ENCODE peak calls at places on chromosomes 3 and 15, in nine cellular contexts. One of them, this sample, is unnamed.
A peak's percentile ranks its signal among the peaks of the same experiment; 100 is the strongest.

GRCh38 chr3:169923189-169923588 is 11.8 kb downstream of the SAMD7 start:
- DNase-seq in lung: peak; percentile 39
- DNase-seq in tibial nerve: peak; percentile 20
- DNase-seq in endothelial cell of umbilical vein: no peak
- DNase-seq in tibial artery: no peak
- DNase-seq in mammary epithelial cell: no peak
- DNase-seq in breast epithelium: no peak
- DNase-seq in esophagus muscularis mucosa: no peak
- DNase-seq in cardiac muscle cell: peak; percentile 80
- DNase-seq in this sample: peak; percentile 77

GRCh38 chr3:10373686-10374261 is 52.9 kb upstream of the SEC13 start:
- DNase-seq in lung: no peak
- DNase-seq in tibial nerve: no peak
- DNase-seq in endothelial cell of umbilical vein: no peak
- DNase-seq in tibial artery: no peak
- DNase-seq in mammary epithelial cell: peak; percentile 20
- DNase-seq in breast epithelium: no peak
- DNase-seq in esophagus muscularis mucosa: no peak
- DNase-seq in cardiac muscle cell: peak; percentile 52
- DNase-seq in this sample: no peak

GRCh38 chr3:34388836-34389235 is 590.4 kb downstream of the PDCD6IP start:
- DNase-seq in lung: no peak
- DNase-seq in tibial nerve: no peak
- DNase-seq in endothelial cell of umbilical vein: no peak
- DNase-seq in tibial artery: no peak
- DNase-seq in mammary epithelial cell: no peak
- DNase-seq in breast epithelium: no peak
- DNase-seq in esophagus muscularis mucosa: no peak
- DNase-seq in cardiac muscle cell: no peak
- DNase-seq in this sample: no peak

GRCh38 chr3:157999246-157999645 is 107.0 kb downstream of the SHOX2 start:
- DNase-seq in lung: no peak
- DNase-seq in tibial nerve: no peak
- DNase-seq in endothelial cell of umbilical vein: no peak
- DNase-seq in tibial artery: no peak
- DNase-seq in mammary epithelial cell: no peak
- DNase-seq in breast epithelium: no peak
- DNase-seq in esophagus muscularis mucosa: no peak
- DNase-seq in cardiac muscle cell: no peak
- DNase-seq in this sample: no peak

GRCh38 chr3:42552830-42553229 is 28.9 kb downstream of the SEC22C start:
- DNase-seq in lung: no peak
- DNase-seq in tibial nerve: no peak
- DNase-seq in endothelial cell of umbilical vein: no peak
- DNase-seq in tibial artery: no peak
- DNase-seq in mammary epithelial cell: no peak
- DNase-seq in breast epithelium: no peak
- DNase-seq in esophagus muscularis mucosa: no peak
- DNase-seq in cardiac muscle cell: no peak
- DNase-seq in this sample: no peak

GRCh38 chr3:152100491-152101086 is 168.1 kb upstream of the MBNL1 start:
- DNase-seq in lung: no peak
- DNase-seq in tibial nerve: no peak
- DNase-seq in endothelial cell of umbilical vein: no peak
- DNase-seq in tibial artery: no peak
- DNase-seq in mammary epithelial cell: no peak
- DNase-seq in breast epithelium: no peak
- DNase-seq in esophagus muscularis mucosa: no peak
- DNase-seq in cardiac muscle cell: peak; percentile 26
- DNase-seq in this sample: no peak

GRCh38 chr3:42117175-42118008 is 26.2 kb downstream of the TRAK1 start:
- DNase-seq in lung: peak; percentile 59
- DNase-seq in tibial nerve: no peak
- DNase-seq in endothelial cell of umbilical vein: peak; percentile 56
- DNase-seq in tibial artery: peak; percentile 79
- DNase-seq in mammary epithelial cell: peak; percentile 76
- DNase-seq in breast epithelium: peak; percentile 55
- DNase-seq in esophagus muscularis mucosa: no peak
- DNase-seq in cardiac muscle cell: peak; percentile 80
- DNase-seq in this sample: no peak

GRCh38 chr3:151305778-151306157 is 10.9 kb downstream of the GPR87 start:
- DNase-seq in lung: no peak
- DNase-seq in tibial nerve: no peak
- DNase-seq in endothelial cell of umbilical vein: no peak
- DNase-seq in tibial artery: no peak
- DNase-seq in mammary epithelial cell: no peak
- DNase-seq in breast epithelium: no peak
- DNase-seq in esophagus muscularis mucosa: peak; percentile 50
- DNase-seq in cardiac muscle cell: no peak
- DNase-seq in this sample: no peak

GRCh38 chr15:41955807-41956525 is 16.4 kb downstream of the EHD4 start:
- DNase-seq in lung: no peak
- DNase-seq in tibial nerve: no peak
- DNase-seq in endothelial cell of umbilical vein: no peak
- DNase-seq in tibial artery: no peak
- DNase-seq in mammary epithelial cell: no peak
- DNase-seq in breast epithelium: no peak
- DNase-seq in esophagus muscularis mucosa: peak; percentile 90
- DNase-seq in cardiac muscle cell: no peak
- DNase-seq in this sample: no peak

GRCh38 chr3:72657666-72658065 is 190.6 kb downstream of the SHQ1 start:
- DNase-seq in lung: no peak
- DNase-seq in tibial nerve: no peak
- DNase-seq in endothelial cell of umbilical vein: no peak
- DNase-seq in tibial artery: no peak
- DNase-seq in mammary epithelial cell: peak; percentile 84
- DNase-seq in breast epithelium: no peak
- DNase-seq in esophagus muscularis mucosa: no peak
- DNase-seq in cardiac muscle cell: no peak
- DNase-seq in this sample: no peak

GRCh38 chr3:126656376-126657134 is 1.6 kb upstream of the TXNRD3 start:
- DNase-seq in lung: no peak
- DNase-seq in tibial nerve: no peak
- DNase-seq in endothelial cell of umbilical vein: no peak
- DNase-seq in tibial artery: no peak
- DNase-seq in mammary epithelial cell: no peak
- DNase-seq in breast epithelium: no peak
- DNase-seq in esophagus muscularis mucosa: peak; percentile 55
- DNase-seq in cardiac muscle cell: no peak
- DNase-seq in this sample: no peak

GRCh38 chr3:30649572-30650310 is 43.3 kb downstream of the TGFBR2 start:
- DNase-seq in lung: no peak
- DNase-seq in tibial nerve: no peak
- DNase-seq in endothelial cell of umbilical vein: no peak
- DNase-seq in tibial artery: no peak
- DNase-seq in mammary epithelial cell: no peak
- DNase-seq in breast epithelium: no peak
- DNase-seq in esophagus muscularis mucosa: no peak
- DNase-seq in cardiac muscle cell: peak; percentile 65
- DNase-seq in this sample: no peak

GRCh38 chr15:75661041-75661778 is 13.5 kb downstream of the SNX33 start:
- DNase-seq in lung: peak; percentile 90
- DNase-seq in tibial nerve: peak; percentile 79
- DNase-seq in endothelial cell of umbilical vein: peak; percentile 64
- DNase-seq in tibial artery: peak; percentile 97
- DNase-seq in mammary epithelial cell: peak; percentile 93
- DNase-seq in breast epithelium: peak; percentile 89
- DNase-seq in esophagus muscularis mucosa: peak; percentile 96
- DNase-seq in cardiac muscle cell: peak; percentile 97
- DNase-seq in this sample: peak; percentile 96

GRCh38 chr15:75662823-75663519 is 15.3 kb downstream of the SNX33 start:
- DNase-seq in lung: no peak
- DNase-seq in tibial nerve: no peak
- DNase-seq in endothelial cell of umbilical vein: no peak
- DNase-seq in tibial artery: no peak
- DNase-seq in mammary epithelial cell: no peak
- DNase-seq in breast epithelium: no peak
- DNase-seq in esophagus muscularis mucosa: no peak
- DNase-seq in cardiac muscle cell: no peak
- DNase-seq in this sample: no peak

GRCh38 chr15:75666823-75667501 is 19.2 kb downstream of the SNX33 start:
- DNase-seq in lung: peak; percentile 74
- DNase-seq in tibial nerve: no peak
- DNase-seq in endothelial cell of umbilical vein: peak; percentile 85
- DNase-seq in tibial artery: peak; percentile 96
- DNase-seq in mammary epithelial cell: peak; percentile 99
- DNase-seq in breast epithelium: peak; percentile 60
- DNase-seq in esophagus muscularis mucosa: no peak
- DNase-seq in cardiac muscle cell: peak; percentile 97
- DNase-seq in this sample: peak; percentile 74

GRCh38 chr15:75661779-75662140 is 14.0 kb downstream of the SNX33 start:
- DNase-seq in lung: no peak
- DNase-seq in tibial nerve: no peak
- DNase-seq in endothelial cell of umbilical vein: no peak
- DNase-seq in tibial artery: no peak
- DNase-seq in mammary epithelial cell: no peak
- DNase-seq in breast epithelium: no peak
- DNase-seq in esophagus muscularis mucosa: no peak
- DNase-seq in cardiac muscle cell: no peak
- DNase-seq in this sample: no peak

DNA sequence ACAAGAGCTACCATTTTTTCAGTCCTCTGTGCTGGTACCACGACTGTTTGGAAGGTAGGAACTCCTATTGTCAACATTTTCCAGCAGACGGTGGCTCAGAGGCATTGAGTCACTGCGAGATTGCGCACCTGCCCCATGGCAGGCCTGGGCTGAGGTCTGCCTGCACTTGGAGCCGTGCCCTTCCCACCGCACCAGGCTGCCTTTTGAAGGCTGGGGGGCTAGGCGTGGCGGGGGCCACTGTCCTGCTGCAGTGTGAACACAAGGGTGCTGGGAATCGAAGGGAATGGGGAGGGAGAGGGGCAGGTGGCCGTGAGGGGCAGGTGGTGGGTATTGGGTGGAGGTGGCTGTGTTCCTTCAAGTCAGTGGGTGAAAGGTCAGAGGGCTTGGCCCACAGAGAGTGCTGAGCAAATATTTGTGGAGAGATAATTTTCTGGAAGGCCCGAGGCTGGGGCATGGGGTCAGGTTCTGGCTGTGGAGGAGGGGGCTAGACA is 16.3 kb downstream of the SNX33 start:
- DNase-seq in lung: no peak
- DNase-seq in tibial nerve: no peak
- DNase-seq in endothelial cell of umbilical vein: no peak
- DNase-seq in tibial artery: no peak
- DNase-seq in mammary epithelial cell: no peak
- DNase-seq in breast epithelium: no peak
- DNase-seq in esophagus muscularis mucosa: no peak
- DNase-seq in cardiac muscle cell: no peak
- DNase-seq in this sample: no peak
- H3K27ac ChIP-seq in lung: no peak overlapping the region
- H3K27ac ChIP-seq in tibial nerve: peak overlapping the region; percentile 97
- H3K27ac ChIP-seq in endothelial cell of umbilical vein: no peak overlapping the region
- H3K27ac ChIP-seq in tibial artery: peak overlapping the region; percentile 92
- H3K27ac ChIP-seq in mammary epithelial cell: no peak overlapping the region
- H3K27ac ChIP-seq in breast epithelium: peak overlapping the region; percentile 95
- H3K27ac ChIP-seq in esophagus muscularis mucosa: no peak overlapping the region
- H3K27ac ChIP-seq in cardiac muscle cell: no peak overlapping the region
- H3K27ac ChIP-seq in this sample: no peak overlapping the region

GRCh38 chr15:52649686-52650085 is 29.5 kb downstream of the ATOSA start:
- DNase-seq in lung: no peak
- DNase-seq in tibial nerve: no peak
- DNase-seq in endothelial cell of umbilical vein: peak; percentile 64
- DNase-seq in tibial artery: no peak
- DNase-seq in mammary epithelial cell: no peak
- DNase-seq in breast epithelium: no peak
- DNase-seq in esophagus muscularis mucosa: no peak
- DNase-seq in cardiac muscle cell: peak; percentile 24
- DNase-seq in this sample: no peak
- H3K4me1 ChIP-seq in lung: peaks cover 2% of the 10 kb centered on the region
- H3K4me1 ChIP-seq in tibial nerve: peaks cover 18% of the 10 kb centered on the region
- H3K4me1 ChIP-seq in endothelial cell of umbilical vein: peaks cover 29% of the 10 kb centered on the region
- H3K4me1 ChIP-seq in tibial artery: peaks cover 46% of the 10 kb centered on the region
- H3K4me1 ChIP-seq in mammary epithelial cell: peaks cover 28% of the 10 kb centered on the region
- H3K4me1 ChIP-seq in breast epithelium: peaks cover 10% of the 10 kb centered on the region
- H3K4me1 ChIP-seq in esophagus muscularis mucosa: peaks cover 42% of the 10 kb centered on the region
- H3K4me1 ChIP-seq in cardiac muscle cell: peaks cover 23% of the 10 kb centered on the region
- H3K4me1 ChIP-seq in this sample: peaks cover 9% of the 10 kb centered on the region

DNA sequence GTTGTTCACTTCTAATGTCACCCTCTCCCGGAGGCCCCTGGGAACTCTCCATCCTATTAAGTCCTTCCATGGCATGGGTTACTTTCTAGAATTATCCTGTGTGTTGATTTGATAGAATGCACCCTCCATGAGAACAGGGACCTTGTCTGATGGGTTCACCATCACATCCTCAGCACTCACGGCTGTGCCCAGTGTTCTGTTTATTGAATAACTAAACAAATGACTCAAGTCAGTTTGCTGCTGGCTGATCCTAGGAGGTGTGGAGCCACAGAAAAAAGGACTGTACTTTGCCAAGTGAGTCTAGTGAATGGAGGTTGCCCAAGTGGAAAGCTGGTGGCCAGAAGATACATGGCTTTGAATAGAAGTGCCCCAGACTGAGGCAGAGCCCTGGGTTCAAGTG is 48.5 kb upstream of the RAB6B start:
- DNase-seq in lung: no peak
- DNase-seq in tibial nerve: no peak
- DNase-seq in endothelial cell of umbilical vein: peak; percentile 53
- DNase-seq in tibial artery: peak; percentile 33
- DNase-seq in mammary epithelial cell: no peak
- DNase-seq in breast epithelium: no peak
- DNase-seq in esophagus muscularis mucosa: no peak
- DNase-seq in cardiac muscle cell: no peak
- DNase-seq in this sample: peak; percentile 11
- H3K27ac ChIP-seq in lung: peak overlapping the region; percentile 67
- H3K27ac ChIP-seq in tibial nerve: no peak overlapping the region
- H3K27ac ChIP-seq in endothelial cell of umbilical vein: peak overlapping the region; percentile 88
- H3K27ac ChIP-seq in tibial artery: no peak overlapping the region
- H3K27ac ChIP-seq in mammary epithelial cell: no peak overlapping the region
- H3K27ac ChIP-seq in breast epithelium: peak overlapping the region; percentile 85
- H3K27ac ChIP-seq in esophagus muscularis mucosa: peak overlapping the region; percentile 69
- H3K27ac ChIP-seq in cardiac muscle cell: no peak overlapping the region
- H3K27ac ChIP-seq in this sample: peak overlapping the region; percentile 1

GRCh38 chr3:64232821-64233220 is 7.6 kb upstream of the PRICKLE2 start:
- DNase-seq in lung: no peak
- DNase-seq in tibial nerve: no peak
- DNase-seq in endothelial cell of umbilical vein: no peak
- DNase-seq in tibial artery: no peak
- DNase-seq in mammary epithelial cell: no peak
- DNase-seq in breast epithelium: no peak
- DNase-seq in esophagus muscularis mucosa: no peak
- DNase-seq in cardiac muscle cell: no peak
- DNase-seq in this sample: no peak

GRCh38 chr3:64238971-64239667 is 13.9 kb upstream of the PRICKLE2 start:
- DNase-seq in lung: peak; percentile 38
- DNase-seq in tibial nerve: peak; percentile 38
- DNase-seq in endothelial cell of umbilical vein: no peak
- DNase-seq in tibial artery: peak; percentile 68
- DNase-seq in mammary epithelial cell: peak; percentile 83
- DNase-seq in breast epithelium: peak; percentile 81
- DNase-seq in esophagus muscularis mucosa: peak; percentile 96
- DNase-seq in cardiac muscle cell: peak; percentile 98
- DNase-seq in this sample: peak; percentile 88

GRCh38 chr3:64237083-64237482 is 11.8 kb upstream of the PRICKLE2 start:
- DNase-seq in lung: no peak
- DNase-seq in tibial nerve: no peak
- DNase-seq in endothelial cell of umbilical vein: no peak
- DNase-seq in tibial artery: no peak
- DNase-seq in mammary epithelial cell: no peak
- DNase-seq in breast epithelium: no peak
- DNase-seq in esophagus muscularis mucosa: no peak
- DNase-seq in cardiac muscle cell: no peak
- DNase-seq in this sample: no peak

GRCh38 chr3:64235605-64236004 is 10.3 kb upstream of the PRICKLE2 start:
- DNase-seq in lung: no peak
- DNase-seq in tibial nerve: no peak
- DNase-seq in endothelial cell of umbilical vein: no peak
- DNase-seq in tibial artery: no peak
- DNase-seq in mammary epithelial cell: no peak
- DNase-seq in breast epithelium: no peak
- DNase-seq in esophagus muscularis mucosa: no peak
- DNase-seq in cardiac muscle cell: no peak
- DNase-seq in this sample: no peak

GRCh38 chr3:64234571-64234970 is 9.3 kb upstream of the PRICKLE2 start:
- DNase-seq in lung: no peak
- DNase-seq in tibial nerve: no peak
- DNase-seq in endothelial cell of umbilical vein: no peak
- DNase-seq in tibial artery: no peak
- DNase-seq in mammary epithelial cell: no peak
- DNase-seq in breast epithelium: no peak
- DNase-seq in esophagus muscularis mucosa: no peak
- DNase-seq in cardiac muscle cell: no peak
- DNase-seq in this sample: no peak
- H3K4me1 ChIP-seq in lung: peaks cover 5% of the 10 kb centered on the region
- H3K4me1 ChIP-seq in tibial nerve: no peaks in the 10 kb centered on the region
- H3K4me1 ChIP-seq in endothelial cell of umbilical vein: no peaks in the 10 kb centered on the region
- H3K4me1 ChIP-seq in tibial artery: peaks cover 13% of the 10 kb centered on the region
- H3K4me1 ChIP-seq in mammary epithelial cell: peaks cover 13% of the 10 kb centered on the region
- H3K4me1 ChIP-seq in breast epithelium: no peaks in the 10 kb centered on the region
- H3K4me1 ChIP-seq in esophagus muscularis mucosa: peaks cover 34% of the 10 kb centered on the region
- H3K4me1 ChIP-seq in cardiac muscle cell: peaks cover 14% of the 10 kb centered on the region
- H3K4me1 ChIP-seq in this sample: peaks cover 2% of the 10 kb centered on the region